ENCODE peak calls at places on chromosomes 1 and 21, in four cellular contexts. H is AG09309, A is NB4, U is AG04449. V is an unnamed sample.

GRCh38 chr1:110221119-110221518 is 11.0 kb downstream of the KCNC4 start:
- DNase-seq in H (no peak), A (no peak), U (no peak), V (no peak)

GRCh38 chr1:162627662-162628296 is 4.5 kb upstream of the DDR2 start:
- DNase-seq in H (no peak), A (peak), U (no peak), V (no peak)

GRCh38 chr1:193634470-193634869 is 448.1 kb upstream of the B3GALT2 start:
- DNase-seq in H (no peak), A (peak), U (no peak), V (peak)

GRCh38 chr1:170670751-170671628 is 7.1 kb downstream of the PRRX1 start:
- DNase-seq in H (no peak), A (no peak), U (no peak), V (no peak)

GRCh38 chr1:42328047-42328625 is 6.9 kb downstream of the FOXJ3 start:
- DNase-seq in H (no peak), A (no peak), U (no peak), V (no peak)

GRCh38 chr1:245133995-245134715 is 20.6 kb upstream of the KIF26B start:
- DNase-seq in H (no peak), A (no peak), U (no peak), V (no peak)

GRCh38 chr1:195765099-195765498 is 843.1 kb downstream of the KCNT2 start:
- DNase-seq in H (no peak), A (no peak), U (no peak), V (no peak)

GRCh38 chr1:77498918-77499317 is 183.5 kb downstream of the ZZZ3 start:
- DNase-seq in H (no peak), A (no peak), U (no peak), V (no peak)

GRCh38 chr1:232558974-232559373 is 71.0 kb downstream of the SIPA1L2 start:
- DNase-seq in H (no peak), A (no peak), U (no peak), V (no peak)

GRCh38 chr1:95017775-95018174 is 55.0 kb downstream of the ALG14 start:
- DNase-seq in H (no peak), A (no peak), U (no peak), V (no peak)

GRCh38 chr1:247293047-247293446 is 37.2 kb downstream of the VN1R5 start:
- DNase-seq in H (peak), A (no peak), U (peak), V (no peak)

GRCh38 chr1:172342584-172343245 is 77.8 kb upstream of the C1orf105 start:
- DNase-seq in H (no peak), A (no peak), U (no peak), V (no peak)

GRCh38 chr1:101264699-101265098 is 27.9 kb downstream of the S1PR1 start:
- DNase-seq in H (no peak), A (peak), U (no peak), V (no peak)

GRCh38 chr1:18926315-18927081 is 24.1 kb upstream of the ALDH4A1 start:
- DNase-seq in H (no peak), A (peak), U (no peak), V (no peak)

GRCh38 chr1:66292944-66293343 is 241.0 kb upstream of the SGIP1 start:
- DNase-seq in H (no peak), A (no peak), U (no peak), V (no peak)

GRCh38 chr21:32545948-32546441 is 39.3 kb downstream of the TCP10L start:
- DNase-seq in H (no peak), A (no peak), U (no peak), V (no peak)

GRCh38 chr1:210912752-210913151 is 221.2 kb downstream of the KCNH1 start:
- DNase-seq in H (no peak), A (no peak), U (no peak), V (no peak)

GRCh38 chr1:168688679-168689657 is 40.0 kb downstream of the DPT start:
- DNase-seq in H (no peak), A (no peak), U (no peak), V (no peak)

GRCh38 chr1:30539856-30540243 is 183.5 kb downstream of the MATN1 start:
- DNase-seq in H (no peak), A (no peak), U (no peak), V (no peak)

GRCh38 chr1:237411621-237412020 is 369.6 kb downstream of the RYR2 start:
- DNase-seq in H (no peak), A (peak), U (no peak), V (no peak)

GRCh38 chr1:33161061-33161681 is 20.7 kb downstream of the TRIM62 start:
- DNase-seq in H (no peak), A (no peak), U (no peak), V (no peak)

GRCh38 chr1:224805889-224806288 is 123.6 kb upstream of the DNAH14 start:
- DNase-seq in H (no peak), A (no peak), U (no peak), V (no peak)

GRCh38 chr1:226579781-226580323 is 31.3 kb downstream of the STUM start:
- DNase-seq in H (no peak), A (no peak), U (no peak), V (no peak)

GRCh38 chr1:218779341-218779831 is 394.3 kb upstream of the LYPLAL1 start:
- DNase-seq in H (no peak), A (no peak), U (no peak), V (peak)

GRCh38 chr1:57517587-57518397 is 93.9 kb upstream of the DAB1 start:
- DNase-seq in H (no peak), A (no peak), U (no peak), V (no peak)

GRCh38 chr1:223212441-223212840 is 69.4 kb upstream of the TLR5 start:
- DNase-seq in H (no peak), A (no peak), U (no peak), V (no peak)

DNA sequence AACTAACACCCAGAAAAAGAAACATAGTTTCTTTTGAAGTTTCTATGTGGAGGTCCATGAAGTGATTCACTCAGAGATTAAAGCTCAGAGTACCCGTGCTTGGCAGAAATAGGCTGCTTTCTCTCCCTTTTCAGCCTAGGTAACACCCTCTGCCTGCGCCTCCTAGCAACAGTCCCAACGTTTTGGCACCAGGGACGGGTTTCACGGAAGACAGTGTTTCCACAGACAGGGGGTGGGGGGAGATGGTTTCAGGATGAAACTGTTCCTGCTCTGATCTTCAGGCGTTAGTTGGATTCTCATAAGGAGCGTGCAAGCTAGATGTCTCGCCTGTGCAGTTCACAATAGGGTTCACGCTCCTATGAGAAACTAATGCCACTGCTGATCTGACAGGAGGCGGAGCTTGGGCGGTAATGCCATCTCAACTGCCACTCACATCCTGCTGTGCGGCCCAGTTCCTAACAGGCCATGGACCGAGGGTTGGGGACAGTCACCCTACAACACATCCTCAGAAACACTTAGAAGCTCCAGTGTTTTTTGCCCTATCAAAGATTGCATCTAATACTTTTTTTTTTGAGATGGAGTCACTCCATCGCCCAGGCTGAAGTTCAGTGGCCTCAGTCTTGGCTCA is 53.1 kb downstream of the CHML start:
- DNase-seq in H (no peak), A (no peak), U (no peak), V (no peak)
- H3K4me3 ChIP-seq in H (no peak), A (no peak), U (no peak), V (no peak)

GRCh38 chr1:239765163-239765562 is 326.5 kb upstream of the FMN2 start:
- DNase-seq in H (no peak), A (peak), U (no peak), V (no peak)
- TF ChIP-seq CTCF in H (no peak), A (no peak), U (no peak), V (no peak)

GRCh38 chr1:10629816-10630571 is 155.2 kb downstream of the PEX14 start:
- DNase-seq in H (no peak), A (no peak), U (no peak), V (no peak)
- H3K4me3 ChIP-seq in H (no peak), A (no peak), U (no peak), V (no peak)

GRCh38 chr1:219876798-219877209 is 51.6 kb downstream of the SLC30A10 start:
- DNase-seq in H (no peak), A (peak), U (no peak), V (no peak)
- TF ChIP-seq CTCF in H (no peak), A (peak), U (no peak), V (peak)

DNA sequence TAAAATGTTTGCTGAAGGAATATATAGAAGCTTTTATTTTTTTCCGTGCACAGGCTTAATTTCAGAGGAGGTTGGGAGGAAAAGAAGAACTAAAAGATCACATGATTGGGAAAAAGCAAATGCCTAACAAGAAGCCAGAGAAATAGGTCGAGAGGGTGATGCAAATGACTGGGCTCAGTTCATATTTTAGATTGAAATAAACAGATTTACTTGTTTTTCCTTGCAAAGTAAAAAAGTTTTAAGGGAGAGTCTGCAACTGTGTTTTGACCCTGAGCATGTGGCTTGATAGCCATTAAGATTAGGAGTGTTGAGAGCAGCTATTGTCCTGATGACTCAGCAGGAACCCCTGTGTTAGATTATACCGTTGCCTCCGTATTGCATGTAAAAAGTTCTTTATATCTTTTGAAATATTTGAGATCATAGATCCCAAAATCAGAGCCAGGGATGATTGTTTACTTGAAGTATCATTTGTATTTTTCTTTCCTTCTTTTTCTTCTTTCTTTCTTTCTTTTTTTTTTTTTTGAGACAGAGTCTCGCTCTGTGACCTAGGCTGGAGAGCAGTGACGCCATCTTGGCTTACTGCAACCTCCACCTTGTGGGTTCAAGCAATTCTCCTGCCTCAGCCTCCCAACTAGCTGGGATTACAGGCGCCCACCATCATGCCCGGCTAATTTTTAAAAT is 20.2 kb downstream of the CLIC4 start:
- DNase-seq in H (no peak), A (peak), U (no peak), V (no peak)
- H3K4me3 ChIP-seq in H (no peak), A (no peak), U (no peak), V (no peak)

V was measured in epithelial cell of proximal tubule.